ENCODE peak calls at places on chromosome 1, in four cellular contexts. W is IMR-90, I is endothelial cell of umbilical vein, Z is K562. X is an unnamed sample. For H3K9me1 and H3K36me3, the result is how much of the 10 kb centered on the place peaks cover.

GRCh38 chr1:151047925-151048644 is 534 bp downstream of the C1orf56 start:
- DNase-seq in W (peak), I (peak), Z (no peak), X (no peak)

GRCh38 chr1:40360631-40361030 is 12.9 kb upstream of the SMAP2 start:
- DNase-seq in W (no peak), I (no peak), Z (no peak), X (no peak)

GRCh38 chr1:45302505-45303331 is 24.0 kb upstream of the HPDL start:
- DNase-seq in W (no peak), I (no peak), Z (no peak), X (no peak)

GRCh38 chr1:87121732-87122163 is 206.9 kb upstream of the LMO4 start:
- DNase-seq in W (peak), I (no peak), Z (no peak), X (no peak)

GRCh38 chr1:231068772-231069171 is 28.7 kb upstream of the FAM89A start:
- DNase-seq in W (no peak), I (no peak), Z (no peak), X (no peak)

GRCh38 chr1:180167721-180168467 is 13.2 kb downstream of the QSOX1 start:
- DNase-seq in W (peak), I (no peak), Z (no peak), X (peak)

GRCh38 chr1:86499987-86500593 is 31.4 kb downstream of the CLCA1 start:
- DNase-seq in W (peak), I (peak), Z (peak), X (no peak)

GRCh38 chr1:226793620-226794276 is 54.7 kb upstream of the ITPKB start:
- DNase-seq in W (no peak), I (peak), Z (no peak), X (no peak)

GRCh38 chr1:8061210-8061609 is 35.1 kb upstream of the ERRFI1 start:
- DNase-seq in W (peak), I (peak), Z (no peak), X (no peak)

GRCh38 chr1:92051948-92052347 is 22.2 kb downstream of the EPHX4 start:
- DNase-seq in W (no peak), I (no peak), Z (no peak), X (no peak)

GRCh38 chr1:159879977-159880376 is 17.5 kb upstream of the VSIG8 start:
- DNase-seq in W (peak), I (no peak), Z (peak), X (no peak)

GRCh38 chr1:24203404-24203803 is 16.3 kb upstream of the IFNLR1 start:
- DNase-seq in W (no peak), I (no peak), Z (no peak), X (no peak)

GRCh38 chr1:147273409-147274307 is 31.2 kb downstream of the CHD1L start:
- DNase-seq in W (peak), I (peak), Z (peak), X (peak)

GRCh38 chr1:11571906-11572616 is 82.2 kb downstream of the FBXO2 start:
- DNase-seq in W (no peak), I (no peak), Z (peak), X (no peak)

GRCh38 chr1:15173863-15174614 is 20.5 kb downstream of the TMEM51 start:
- DNase-seq in W (no peak), I (no peak), Z (no peak), X (no peak)

GRCh38 chr1:184296466-184297243 is 90.2 kb upstream of the C1orf21 start:
- DNase-seq in W (peak), I (peak), Z (no peak), X (no peak)

GRCh38 chr1:15117671-15118325 is 35.7 kb upstream of the TMEM51 start:
- DNase-seq in W (no peak), I (no peak), Z (no peak), X (no peak)

GRCh38 chr1:169944621-169945020 is 50.9 kb upstream of the SCYL3 start:
- DNase-seq in W (no peak), I (no peak), Z (no peak), X (no peak)
- H2AFZ ChIP-seq in W (no peak), I (no peak), Z (no peak), X (no peak)

GRCh38 chr1:70874826-70875225 is 172.8 kb downstream of the PTGER3 start:
- DNase-seq in W (no peak), I (no peak), Z (no peak), X (peak)
- H3K9me1 ChIP-seq in W (under half), I (under half), Z (under half), X (under half)

GRCh38 chr1:19892628-19893168 is 10.5 kb downstream of the OTUD3 start:
- DNase-seq in W (peak), I (peak), Z (no peak), X (no peak)

GRCh38 chr1:19892129-19892528 is 9.9 kb downstream of the OTUD3 start:
- DNase-seq in W (no peak), I (no peak), Z (no peak), X (no peak)

GRCh38 chr1:19894218-19894617 is 12.0 kb downstream of the OTUD3 start:
- DNase-seq in W (no peak), I (peak), Z (no peak), X (no peak)

GRCh38 chr1:19889656-19890055 is 7.5 kb downstream of the OTUD3 start:
- DNase-seq in W (no peak), I (peak), Z (no peak), X (no peak)

GRCh38 chr1:19893687-19894086 is 11.5 kb downstream of the OTUD3 start:
- DNase-seq in W (no peak), I (no peak), Z (no peak), X (no peak)
- H3K36me3 ChIP-seq in W (under half), I (under half), Z (half or more), X (under half)

GRCh38 chr1:202959276-202959620 is 1.1 kb upstream of the ADIPOR1 start:
- DNase-seq in W (peak), I (no peak), Z (peak), X (no peak)

GRCh38 chr1:202957733-202958543 is at the start of gene ADIPOR1:
- DNase-seq in W (peak), I (peak), Z (peak), X (no peak)

GRCh38 chr1:202961220-202961880 is 3.2 kb upstream of the ADIPOR1 start:
- DNase-seq in W (no peak), I (no peak), Z (no peak), X (no peak)

GRCh38 chr1:202954057-202954745 is 3.9 kb downstream of the ADIPOR1 start:
- DNase-seq in W (no peak), I (no peak), Z (no peak), X (no peak)

GRCh38 chr1:202958544-202959275 is 598 bp upstream of the ADIPOR1 start:
- DNase-seq in W (no peak), I (no peak), Z (no peak), X (no peak)
- H2AFZ ChIP-seq in W (peak), I (peak), Z (peak), X (peak)

GRCh38 chr1:38183747-38184146 is 137.2 kb upstream of the POU3F1 start:
- DNase-seq in W (no peak), I (no peak), Z (no peak), X (no peak)
- H3K9me1 ChIP-seq in W (under half), I (under half), Z (under half), X (under half)

GRCh38 chr1:203743101-203743501 is 21.9 kb upstream of the LAX1 start:
- DNase-seq in W (no peak), I (no peak), Z (no peak), X (no peak)

GRCh38 chr1:203746281-203746680 is 18.7 kb upstream of the LAX1 start:
- DNase-seq in W (no peak), I (no peak), Z (no peak), X (no peak)

GRCh38 chr1:203744008-203744972 is 20.7 kb upstream of the LAX1 start:
- DNase-seq in W (peak), I (no peak), Z (no peak), X (peak)

GRCh38 chr1:203742446-203742845 is 22.5 kb upstream of the LAX1 start:
- DNase-seq in W (peak), I (peak), Z (no peak), X (no peak)
- H3K36me3 ChIP-seq in W (under half), I (under half), Z (under half), X (under half)

X was measured in keratinocyte.